ENCODE peak calls at places on chromosome 18, in six cellular contexts. V, N, I, B, S and D are unnamed samples.
A peak's percentile ranks its signal among the peaks of the same experiment; 100 is the strongest.

GRCh38 chr18:36381075-36381474 is 83.6 kb downstream of the FHOD3 start:
- DNase-seq in V (no peak), N (no peak), I (no peak), B (no peak), S (no peak), D (no peak)

GRCh38 chr18:72762505-72763122 is 105.2 kb downstream of the NETO1 start:
- DNase-seq in V (no peak), N (peak; percentile 68), I (peak; percentile 21), B (peak; percentile 60), S (peak; percentile 82), D (no peak)

GRCh38 chr18:42614619-42615293 is 500.7 kb downstream of the RIT2 start:
- DNase-seq in V (no peak), N (no peak), I (no peak), B (no peak), S (peak; percentile 99), D (no peak)

GRCh38 chr18:13217466-13217961 is 1.0 kb upstream of the LDLRAD4 start:
- DNase-seq in V (peak; percentile 58), N (peak; percentile 14), I (peak; percentile 53), B (peak; percentile 23), S (peak; percentile 81), D (no peak)

GRCh38 chr18:35284846-35285245 is 5.2 kb downstream of the ZSCAN30 start:
- DNase-seq in V (no peak), N (no peak), I (no peak), B (no peak), S (no peak), D (no peak)

GRCh38 chr18:27184115-27185024 is 738 bp downstream of the CHST9 start:
- DNase-seq in V (peak; percentile 62), N (no peak), I (no peak), B (no peak), S (peak; percentile 91), D (no peak)

GRCh38 chr18:54932472-54932871 is 26.8 kb downstream of the CCDC68 start:
- DNase-seq in V (no peak), N (no peak), I (no peak), B (no peak), S (no peak), D (no peak)

GRCh38 chr18:58347135-58347534 is 281.8 kb downstream of the ALPK2 start:
- DNase-seq in V (no peak), N (no peak), I (no peak), B (no peak), S (no peak), D (no peak)

GRCh38 chr18:2948038-2948437 is 64.9 kb downstream of the LPIN2 start:
- DNase-seq in V (no peak), N (no peak), I (peak; percentile 42), B (no peak), S (peak; percentile 24), D (no peak)

GRCh38 chr18:63433349-63433866 is 11.1 kb upstream of the VPS4B start:
- DNase-seq in V (no peak), N (no peak), I (no peak), B (no peak), S (no peak), D (no peak)

GRCh38 chr18:73563345-73563744 is 584.3 kb downstream of the FBXO15 start:
- DNase-seq in V (no peak), N (no peak), I (no peak), B (no peak), S (no peak), D (no peak)

GRCh38 chr18:63994783-63995399 is 25.0 kb downstream of the SERPINB8 start:
- DNase-seq in V (peak; percentile 69), N (peak; percentile 3), I (peak; percentile 27), B (peak; percentile 6), S (peak; percentile 73), D (no peak)

GRCh38 chr18:74281011-74281638 is 10.6 kb downstream of the CYB5A start:
- DNase-seq in V (peak; percentile 63), N (no peak), I (no peak), B (no peak), S (peak; percentile 97), D (no peak)

GRCh38 chr18:11147962-11148654 is 1.3 kb downstream of the PIEZO2 start:
- DNase-seq in V (peak; percentile 23), N (no peak), I (no peak), B (no peak), S (no peak), D (no peak)

GRCh38 chr18:66136039-66136438 is 385.2 kb downstream of the CDH7 start:
- DNase-seq in V (no peak), N (no peak), I (no peak), B (no peak), S (peak; percentile 91), D (no peak)

GRCh38 chr18:26440644-26441043 is 107.7 kb downstream of the KCTD1 start:
- DNase-seq in V (no peak), N (no peak), I (no peak), B (no peak), S (no peak), D (no peak)

GRCh38 chr18:32629990-32630389 is 142.8 kb downstream of the KLHL14 start:
- DNase-seq in V (no peak), N (no peak), I (no peak), B (no peak), S (no peak), D (no peak)

GRCh38 chr18:55398858-55399257 is 189.1 kb downstream of the TCF4 start:
- DNase-seq in V (no peak), N (no peak), I (no peak), B (no peak), S (no peak), D (no peak)

GRCh38 chr18:53567935-53568574 is 656.4 kb downstream of the MBD2 start:
- DNase-seq in V (no peak), N (peak; percentile 18), I (peak; percentile 16), B (peak; percentile 1), S (peak; percentile 77), D (no peak)

GRCh38 chr18:37564796-37565137 is 831 bp downstream of the CELF4 start:
- DNase-seq in V (peak; percentile 90), N (no peak), I (peak; percentile 17), B (no peak), S (peak; percentile 67), D (no peak)

GRCh38 chr18:25349131-25349925 is 2.6 kb downstream of the ZNF521 start:
- DNase-seq in V (peak; percentile 33), N (no peak), I (no peak), B (no peak), S (peak; percentile 71), D (no peak)

GRCh38 chr18:49913221-49913620 is 99.9 kb upstream of the ACAA2 start:
- DNase-seq in V (no peak), N (no peak), I (no peak), B (no peak), S (no peak), D (no peak)